ENCODE peak calls at places on chromosomes 6 and 20, in five cellular contexts. M, G, A, L and P are unnamed samples.
A peak's percentile ranks its signal among the peaks of the same experiment; 100 is the strongest.

GRCh38 chr20:33654680-33655161 is 7.4 kb upstream of the C20orf144 start:
- DNase-seq in M (no peak), G (no peak), A (no peak), L (no peak), P (no peak)

GRCh38 chr6:42250509-42250908 is 32.8 kb upstream of the MRPS10 start:
- DNase-seq in M (no peak), G (no peak), A (peak; percentile 16), L (no peak), P (no peak)

GRCh38 chr20:3464166-3464565 is 6.7 kb upstream of the ATRN start:
- DNase-seq in M (no peak), G (no peak), A (no peak), L (no peak), P (no peak)

GRCh38 chr6:25411316-25411961 is 132.3 kb downstream of the CARMIL1 start:
- DNase-seq in M (no peak), G (no peak), A (no peak), L (no peak), P (no peak)

GRCh38 chr20:34012330-34012729 is 18.6 kb downstream of the RALY start:
- DNase-seq in M (no peak), G (no peak), A (no peak), L (no peak), P (no peak)

GRCh38 chr6:37980222-37980595 is 160.7 kb downstream of the ZFAND3 start:
- DNase-seq in M (no peak), G (no peak), A (peak; percentile 22), L (no peak), P (no peak)

GRCh38 chr6:157667211-157668033 is 155.6 kb upstream of the SNX9 start:
- DNase-seq in M (peak; percentile 70), G (peak; percentile 28), A (peak; percentile 73), L (peak; percentile 19), P (peak; percentile 74)

GRCh38 chr6:43510827-43511163 is 649 bp upstream of the LRRC73 start:
- DNase-seq in M (no peak), G (no peak), A (no peak), L (no peak), P (no peak)

GRCh38 chr6:35428421-35429149 is 23.6 kb upstream of the FANCE start:
- DNase-seq in M (peak; percentile 24), G (no peak), A (no peak), L (no peak), P (no peak)

GRCh38 chr20:23046431-23046830 is 3.0 kb downstream of the THBD start:
- DNase-seq in M (no peak), G (no peak), A (no peak), L (no peak), P (no peak)

GRCh38 chr6:12196326-12196936 is 93.7 kb upstream of the EDN1 start:
- DNase-seq in M (peak; percentile 83), G (no peak), A (no peak), L (no peak), P (peak; percentile 12)

GRCh38 chr6:163370807-163371206 is 43.7 kb upstream of the QKI start:
- DNase-seq in M (no peak), G (no peak), A (no peak), L (no peak), P (no peak)

GRCh38 chr6:90039911-90040310 is 145.6 kb downstream of the GJA10 start:
- DNase-seq in M (peak; percentile 54), G (no peak), A (no peak), L (no peak), P (peak; percentile 54)

GRCh38 chr6:53335224-53335994 is 13.3 kb downstream of the ELOVL5 start:
- DNase-seq in M (no peak), G (peak; percentile 26), A (no peak), L (peak; percentile 38), P (no peak)

GRCh38 chr6:163405412-163406309 is 8.9 kb upstream of the QKI start:
- DNase-seq in M (no peak), G (no peak), A (peak; percentile 66), L (no peak), P (peak; percentile 42)

GRCh38 chr6:169998457-169998856 is 247.0 kb downstream of the ERMARD start:
- DNase-seq in M (no peak), G (no peak), A (no peak), L (no peak), P (no peak)

GRCh38 chr6:19879663-19880062 is 42.5 kb downstream of the ID4 start:
- DNase-seq in M (no peak), G (no peak), A (no peak), L (no peak), P (no peak)

GRCh38 chr6:52108128-52108527 is 20.7 kb upstream of the PKHD1 start:
- DNase-seq in M (no peak), G (no peak), A (no peak), L (no peak), P (no peak)

GRCh38 chr6:18241208-18241836 is 23.0 kb downstream of the DEK start:
- DNase-seq in M (peak; percentile 38), G (no peak), A (no peak), L (no peak), P (peak; percentile 37)

GRCh38 chr6:26543953-26544352 is 5.8 kb downstream of the HMGN4 start:
- DNase-seq in M (peak; percentile 26), G (no peak), A (no peak), L (no peak), P (peak; percentile 27)

GRCh38 chr20:57693002-57693582 is 16.7 kb downstream of the PMEPA1 start:
- DNase-seq in M (no peak), G (no peak), A (no peak), L (no peak), P (no peak)

GRCh38 chr6:15398657-15399287 is 152.9 kb downstream of the JARID2 start:
- DNase-seq in M (no peak), G (no peak), A (no peak), L (no peak), P (no peak)

GRCh38 chr6:84222426-84222825 is 5.0 kb downstream of the CEP162 start:
- DNase-seq in M (no peak), G (no peak), A (no peak), L (no peak), P (no peak)

GRCh38 chr20:11452326-11452725 is 465.4 kb upstream of the BTBD3 start:
- DNase-seq in M (peak; percentile 59), G (no peak), A (no peak), L (no peak), P (no peak)

GRCh38 chr20:62800314-62801259 is 4.0 kb upstream of the OGFR start:
- DNase-seq in M (no peak), G (no peak), A (peak; percentile 34), L (no peak), P (no peak)

GRCh38 chr6:40852667-40853383 is 186.2 kb downstream of the UNC5CL start:
- DNase-seq in M (no peak), G (no peak), A (no peak), L (no peak), P (no peak)

GRCh38 chr6:159727717-159728440 is 573 bp downstream of the WTAP start:
- DNase-seq in M (no peak), G (no peak), A (peak; percentile 24), L (no peak), P (peak; percentile 71)

GRCh38 chr6:42387336-42387735 is 64.4 kb downstream of the TRERF1 start:
- DNase-seq in M (no peak), G (no peak), A (no peak), L (no peak), P (no peak)

GRCh38 chr6:49563006-49563886 is 12.8 kb downstream of the C6orf141 start:
- DNase-seq in M (no peak), G (no peak), A (no peak), L (no peak), P (no peak)

GRCh38 chr6:2485116-2485515 is 239.7 kb upstream of the GMDS start:
- DNase-seq in M (no peak), G (no peak), A (no peak), L (no peak), P (no peak)

GRCh38 chr6:90184334-90185298 is 112.0 kb downstream of the BACH2 start:
- DNase-seq in M (peak; percentile 73), G (no peak), A (no peak), L (no peak), P (no peak)

GRCh38 chr6:89599727-89600126 is 38.8 kb downstream of the LYRM2 start:
- DNase-seq in M (no peak), G (no peak), A (no peak), L (no peak), P (no peak)